ENCODE peak calls at places on chromosomes 3 and 15, in six cellular contexts. N, Q, S, R, G and J are unnamed samples.

GRCh38 chr3:185677146-185677829 is 91.2 kb downstream of the SENP2 start:
- DNase-seq in N (peak), Q (peak), S (peak), R (peak), G (peak), J (peak)

GRCh38 chr15:73558529-73558928 is 74.7 kb downstream of the NPTN start:
- DNase-seq in N (no peak), Q (no peak), S (no peak), R (no peak), G (no peak), J (no peak)

GRCh38 chr3:117928836-117929235 is 1105.8 kb downstream of the IGSF11 start:
- DNase-seq in N (no peak), Q (no peak), S (no peak), R (no peak), G (no peak), J (no peak)

GRCh38 chr3:186979837-186980236 is 49.5 kb downstream of the ST6GAL1 start:
- DNase-seq in N (no peak), Q (no peak), S (no peak), R (no peak), G (no peak), J (no peak)

GRCh38 chr3:37137516-37137915 is 36.9 kb downstream of the LRRFIP2 start:
- DNase-seq in N (no peak), Q (no peak), S (no peak), R (no peak), G (no peak), J (peak)

GRCh38 chr3:28940530-28940929 is 340.3 kb upstream of the RBMS3 start:
- DNase-seq in N (no peak), Q (peak), S (no peak), R (no peak), G (peak), J (peak)

GRCh38 chr15:58875343-58875742 is 58.1 kb downstream of the SLTM start:
- DNase-seq in N (no peak), Q (no peak), S (no peak), R (no peak), G (no peak), J (no peak)

GRCh38 chr3:132448211-132448961 is 31.1 kb downstream of the DNAJC13 start:
- DNase-seq in N (peak), Q (no peak), S (no peak), R (no peak), G (peak), J (peak)

GRCh38 chr3:46675426-46675825 is 18.1 kb downstream of the ALS2CL start:
- DNase-seq in N (no peak), Q (no peak), S (no peak), R (no peak), G (no peak), J (no peak)

GRCh38 chr3:17894434-17895060 is 152.1 kb upstream of the TBC1D5 start:
- DNase-seq in N (peak), Q (no peak), S (peak), R (peak), G (peak), J (peak)